ENCODE peak calls at places on chromosomes 13 and 19, in nine cellular contexts. Y, Q, K, R, P, O, U, S and C are unnamed samples. For H3K9me3, the result is how much of the 10 kb centered on the place peaks cover.

GRCh38 chr13:35518337-35518736 is 41.8 kb upstream of the MAB21L1 start:
- DNase-seq in P (no peak), O (no peak), Y (no peak), K (no peak), S (no peak), Q (no peak), U (no peak), R (no peak), C (no peak)

GRCh38 chr13:110874508-110874960 is 40.3 kb downstream of the ANKRD10 start:
- DNase-seq in S (peak), R (peak), U (peak), P (peak), Q (peak), K (no peak), Y (peak), O (no peak), C (peak)

GRCh38 chr19:46213806-46214205 is 15.7 kb upstream of the IGFL1 start:
- DNase-seq in Q (no peak), P (no peak), U (no peak), R (no peak), S (no peak), Y (no peak), O (no peak), K (no peak), C (no peak)

GRCh38 chr13:71879129-71879535 is 12.1 kb upstream of the DACH1 start:
- DNase-seq in P (peak), Y (no peak), K (no peak), R (peak), U (no peak), O (no peak), Q (no peak), S (no peak), C (peak)

GRCh38 chr13:87123987-87124784 is 547.0 kb upstream of the SLITRK5 start:
- DNase-seq in S (peak), P (peak), K (peak), Y (no peak), Q (no peak), R (no peak), U (no peak), O (no peak), C (peak)

GRCh38 chr13:19618925-19619324 is 14.5 kb upstream of the MPHOSPH8 start:
- DNase-seq in Q (no peak), R (peak), O (no peak), K (no peak), S (no peak), P (peak), U (no peak), Y (no peak), C (peak)

GRCh38 chr13:79051472-79051871 is 354.6 kb downstream of the RBM26 start:
- DNase-seq in O (no peak), Q (no peak), R (no peak), S (no peak), U (no peak), Y (no peak), P (no peak), K (no peak), C (no peak)

GRCh38 chr19:870963-871401 is 11.5 kb downstream of the CFD start:
- DNase-seq in S (peak), R (no peak), P (no peak), K (no peak), Q (no peak), Y (no peak), U (no peak), O (no peak), C (no peak)

DNA sequence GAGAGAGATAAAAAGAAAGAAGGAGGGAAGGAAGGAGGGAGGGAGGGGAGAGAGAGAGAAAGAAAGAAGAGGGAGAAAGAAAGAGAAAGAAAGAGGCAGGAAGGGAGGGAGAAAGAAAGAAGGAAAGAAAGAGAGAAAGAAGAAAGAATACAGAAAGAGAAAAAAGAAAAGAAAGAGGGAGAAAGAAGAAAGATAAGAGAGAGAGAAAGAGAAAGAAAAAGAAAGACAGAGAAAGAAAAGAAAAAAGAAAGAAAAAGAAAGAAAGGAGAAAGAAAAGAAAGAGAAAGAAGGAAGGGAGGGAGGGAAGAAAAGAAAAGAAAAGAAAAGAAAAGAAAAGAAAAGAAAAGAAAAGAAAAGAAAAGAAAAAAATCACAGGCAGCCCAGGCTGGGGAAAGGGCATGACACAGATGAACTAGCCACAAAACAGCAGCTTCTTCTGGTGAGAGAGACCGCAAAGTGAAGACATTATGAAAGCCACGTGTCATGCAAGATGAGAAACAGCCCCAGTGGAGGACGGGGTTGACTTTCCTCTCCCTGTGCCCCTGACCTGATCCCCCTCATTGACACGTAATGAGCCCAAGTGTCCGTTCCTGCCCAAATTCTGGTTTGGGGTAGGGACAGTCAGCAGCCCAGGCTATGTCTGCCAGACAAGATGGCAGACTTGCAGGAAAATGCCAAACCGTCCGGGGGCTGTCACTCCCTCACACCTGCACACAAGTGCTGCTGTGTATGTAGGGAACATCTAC is 102.1 kb downstream of the INSR start:
- DNase-seq in R (no peak), U (no peak), O (no peak), Y (no peak), Q (peak), S (no peak), P (no peak), K (no peak), C (no peak)
- H3K4me3 ChIP-seq in R (no peak), U (no peak), O (no peak), Y (no peak), Q (peak), S (no peak), P (no peak), K (no peak), C (no peak)

GRCh38 chr19:32857584-32857983 is 12.0 kb downstream of the SLC7A9 start:
- DNase-seq in U (no peak), K (no peak), P (no peak), S (no peak), O (no peak), Q (no peak), Y (no peak), R (no peak), C (no peak)

GRCh38 chr19:32858559-32858958 is 11.0 kb downstream of the SLC7A9 start:
- DNase-seq in Q (no peak), Y (no peak), R (no peak), K (no peak), U (no peak), S (no peak), O (no peak), P (no peak), C (no peak)

GRCh38 chr19:32859591-32859990 is 10.0 kb downstream of the SLC7A9 start:
- DNase-seq in S (no peak), Y (no peak), Q (no peak), O (no peak), K (no peak), P (no peak), U (no peak), R (no peak), C (no peak)

GRCh38 chr19:32861596-32861995 is 8.0 kb downstream of the SLC7A9 start:
- DNase-seq in O (no peak), S (no peak), R (no peak), K (no peak), Q (no peak), U (no peak), P (no peak), Y (no peak), C (no peak)

GRCh38 chr19:32858155-32858554 is 11.4 kb downstream of the SLC7A9 start:
- DNase-seq in P (no peak), K (no peak), Q (no peak), S (no peak), R (no peak), U (no peak), Y (no peak), O (no peak), C (no peak)
- H3K9me3 ChIP-seq in P (under half), K (under half), Q (under half), S (under half), R (under half), U (under half), Y (under half), O (under half), C (under half)

GRCh38 chr19:50638576-50638975 is 1.1 kb downstream of the SYT3 start:
- DNase-seq in O (no peak), R (no peak), S (no peak), K (no peak), U (no peak), Y (no peak), Q (no peak), P (no peak), C (no peak)
- H3K4me3 ChIP-seq in O (no peak), R (peak), S (peak), K (no peak), U (no peak), Y (no peak), Q (no peak), P (peak), C (no peak)

GRCh38 chr19:2686347-2686746 is 16.1 kb downstream of the GNG7 start:
- DNase-seq in S (no peak), P (no peak), O (no peak), R (no peak), Q (no peak), K (no peak), U (no peak), Y (no peak), C (no peak)

GRCh38 chr19:2679439-2679838 is 23.1 kb downstream of the GNG7 start:
- DNase-seq in R (no peak), U (no peak), Y (no peak), S (no peak), K (no peak), O (no peak), Q (no peak), P (no peak), C (no peak)

GRCh38 chr19:2680808-2681207 is 21.7 kb downstream of the GNG7 start:
- DNase-seq in K (no peak), S (no peak), R (no peak), Q (no peak), Y (no peak), O (no peak), P (no peak), U (no peak), C (no peak)

GRCh38 chr19:2685204-2685704 is 17.2 kb downstream of the GNG7 start:
- DNase-seq in U (no peak), O (no peak), K (no peak), S (no peak), Y (no peak), R (no peak), P (no peak), Q (no peak), C (no peak)

GRCh38 chr19:2683430-2683995 is 19.0 kb downstream of the GNG7 start:
- DNase-seq in U (no peak), K (no peak), S (no peak), O (no peak), Q (no peak), P (no peak), R (no peak), Y (no peak), C (no peak)
- H3K9me3 ChIP-seq in U (under half), K (under half), S (under half), O (under half), Q (under half), P (under half), R (under half), Y (under half), C (under half)

GRCh38 chr19:15251010-15251748 is 18.9 kb upstream of the EPHX3 start:
- DNase-seq in S (peak), O (no peak), K (peak), R (no peak), Q (no peak), P (no peak), Y (no peak), U (peak), C (no peak)
- H3K4me3 ChIP-seq in S (no peak), O (peak), K (peak), R (no peak), Q (no peak), P (no peak), Y (no peak), U (no peak), C (no peak)

GRCh38 chr19:11752244-11752736 is 13.5 kb upstream of the ZNF823 start:
- DNase-seq in P (no peak), R (no peak), S (no peak), K (no peak), Y (no peak), Q (no peak), U (no peak), O (no peak), C (no peak)
- H3K9me3 ChIP-seq in P (under half), R (under half), S (half or more), K (under half), Y (under half), Q (under half), U (under half), O (under half), C (under half)

GRCh38 chr13:94713556-94714182 is 1.3 kb upstream of the SOX21 start:
- DNase-seq in R (no peak), U (no peak), P (no peak), K (no peak), S (no peak), Y (no peak), Q (no peak), O (no peak), C (no peak)
- H3K4me3 ChIP-seq in R (no peak), U (no peak), P (peak), K (no peak), S (peak), Y (peak), Q (no peak), O (peak), C (peak)

GRCh38 chr19:20558571-20558970 is 7.0 kb downstream of the ZNF737 start:
- DNase-seq in R (no peak), K (no peak), P (no peak), Y (no peak), Q (no peak), S (no peak), U (no peak), O (no peak), C (no peak)

GRCh38 chr19:20558011-20558410 is 7.6 kb downstream of the ZNF737 start:
- DNase-seq in Y (no peak), S (peak), U (no peak), K (no peak), Q (no peak), R (peak), P (no peak), O (no peak), C (peak)
- H3K9me3 ChIP-seq in Y (half or more), S (half or more), U (under half), K (half or more), Q (half or more), R (under half), P (under half), O (under half), C (under half)

GRCh38 chr13:98571955-98572662 is 4.8 kb downstream of the STK24 start:
- DNase-seq in O (no peak), Y (no peak), U (no peak), S (no peak), P (no peak), R (no peak), Q (no peak), K (no peak), C (no peak)
- H3K4me3 ChIP-seq in O (peak), Y (peak), U (no peak), S (no peak), P (no peak), R (no peak), Q (peak), K (no peak), C (no peak)